ENCODE peak calls at places on chromosomes 11 and 22, in seven cellular contexts. O is fibroblast of pulmonary artery; L is posterior cingulate gyrus; G is stimulated activated CD4-positive, alpha-beta T cell treated with anti-CD3 and anti-CD28 coated beads, Interleukin-4, amount 100 ng/mL, for 4 hours; P is cardiac muscle cell; V is endothelial cell; K is IMR-90. U is an unnamed sample.

GRCh38 chr22:20573830-20574615 is 66.6 kb downstream of the MED15 start:
- DNase-seq in V (no peak), P (no peak), O (no peak), G (no peak), L (no peak), K (no peak), U (no peak)

GRCh38 chr11:111283945-111284481 is 14.3 kb upstream of the POU2AF3 start:
- DNase-seq in V (no peak), K (peak), P (no peak), O (no peak), L (no peak), G (no peak), U (no peak)

GRCh38 chr22:23774922-23775436 is 2.3 kb downstream of the MMP11 start:
- DNase-seq in O (peak), L (no peak), V (no peak), P (no peak), K (peak), G (no peak), U (no peak)

GRCh38 chr11:107859459-107860239 is 1.1 kb upstream of the SLC35F2 start:
- DNase-seq in V (peak), K (no peak), O (no peak), G (peak), L (peak), P (no peak), U (peak)

GRCh38 chr11:72308226-72309073 is 64.5 kb upstream of the PHOX2A start:
- DNase-seq in K (peak), G (no peak), V (no peak), P (no peak), O (peak), L (peak), U (no peak)

GRCh38 chr11:102469196-102469821 is 16.7 kb upstream of the TMEM123 start:
- DNase-seq in K (peak), O (peak), L (no peak), P (peak), V (no peak), G (no peak), U (no peak)

GRCh38 chr22:47084226-47084625 is 321.8 kb downstream of the TBC1D22A start:
- DNase-seq in O (no peak), G (no peak), V (no peak), K (no peak), P (no peak), L (no peak), U (no peak)

GRCh38 chr11:123391646-123392348 is 38.3 kb upstream of the GRAMD1B start:
- DNase-seq in G (no peak), K (no peak), P (no peak), L (no peak), V (no peak), O (no peak), U (no peak)

GRCh38 chr22:50143096-50143495 is 27.4 kb upstream of the PANX2 start:
- DNase-seq in P (no peak), L (no peak), V (no peak), K (no peak), G (no peak), O (no peak), U (no peak)

GRCh38 chr11:83156996-83157754 is at the start of gene PCF11:
- DNase-seq in V (no peak), G (peak), O (no peak), K (no peak), L (no peak), P (no peak), U (no peak)

GRCh38 chr22:31346733-31347250 is 646 bp upstream of the PATZ1 start:
- DNase-seq in G (peak), L (peak), V (peak), K (peak), O (peak), P (peak), U (peak)

GRCh38 chr11:62140302-62141110 is 16.7 kb downstream of the INCENP start:
- DNase-seq in V (no peak), P (no peak), G (no peak), O (no peak), K (no peak), L (no peak), U (no peak)

GRCh38 chr11:66864172-66864901 is 7.5 kb downstream of the LRFN4 start:
- DNase-seq in P (no peak), L (no peak), G (no peak), O (no peak), V (no peak), K (no peak), U (no peak)

GRCh38 chr22:29480512-29481264 is 670 bp downstream of the NEFH start:
- DNase-seq in L (peak), O (peak), K (peak), V (peak), G (peak), P (peak), U (peak)

GRCh38 chr11:33317662-33318061 is 60.5 kb downstream of the HIPK3 start:
- DNase-seq in V (no peak), P (no peak), O (no peak), G (no peak), K (peak), L (no peak), U (no peak)

GRCh38 chr11:111944139-111944538 is 7.0 kb downstream of the DIXDC1 start:
- DNase-seq in V (peak), O (peak), G (no peak), K (peak), L (no peak), P (no peak), U (no peak)

GRCh38 chr22:49810363-49811013 is 17.2 kb downstream of the BRD1 start:
- DNase-seq in O (peak), V (no peak), K (peak), L (no peak), P (no peak), G (no peak), U (no peak)

GRCh38 chr11:59901306-59901705 is 22.7 kb downstream of the OOSP3 start:
- DNase-seq in O (peak), G (no peak), K (no peak), L (no peak), V (peak), P (no peak), U (no peak)

U was measured in activated T-helper 9 cell treated with anti-CD3 and anti-CD28 coated beads, Interleukin-2, amount 50 U/mL, for 16 hours.